ENCODE peak calls at places on chromosomes 13 and 19, in four cellular contexts. E is IMR-90, P is H1, V is H9. S is an unnamed sample.

GRCh38 chr19:51226068-51226467 is 1.2 kb downstream of the CD33 start:
- DNase-seq in V (no peak), E (no peak), P (no peak), S (no peak)

GRCh38 chr19:4914736-4915501 is 5.6 kb downstream of the UHRF1 start:
- DNase-seq in V (no peak), E (peak; percentile 69), P (no peak), S (peak; percentile 40)

GRCh38 chr19:33239223-33239975 is 13.7 kb upstream of the SLC7A10 start:
- DNase-seq in P (no peak), V (no peak), E (no peak), S (no peak)

GRCh38 chr19:30590596-30591229 is 218.5 kb downstream of the ZNF536 start:
- DNase-seq in P (no peak), E (no peak), V (no peak), S (no peak)

GRCh38 chr19:17441241-17442135 is 7.0 kb downstream of the TMEM221 start:
- DNase-seq in V (peak; percentile 56), P (no peak), E (no peak), S (peak; percentile 69)

GRCh38 chr19:35557539-35558399 is 5.7 kb downstream of the ATP4A start:
- DNase-seq in V (peak; percentile 98), E (peak; percentile 33), P (peak; percentile 86), S (peak; percentile 96)

GRCh38 chr13:112968910-112969691 is at the start of gene MCF2L:
- DNase-seq in P (no peak), V (peak; percentile 57), E (peak; percentile 31), S (peak; percentile 74)

GRCh38 chr13:111632906-111633305 is 312.5 kb downstream of the TEX29 start:
- DNase-seq in V (peak; percentile 84), P (peak; percentile 49), E (no peak), S (peak; percentile 88)

GRCh38 chr19:40191836-40192646 is 815 bp downstream of the MAP3K10 start:
- DNase-seq in V (peak; percentile 77), E (peak; percentile 19), P (no peak), S (peak; percentile 77)

GRCh38 chr19:17893766-17894165 is 22.0 kb downstream of the SLC5A5 start:
- DNase-seq in P (no peak), E (no peak), V (no peak), S (no peak)

GRCh38 chr13:75870397-75870801 is 234.3 kb downstream of the LMO7 start:
- DNase-seq in V (no peak), E (peak; percentile 20), P (no peak), S (no peak)

GRCh38 chr13:44140146-44140545 is 233.5 kb upstream of the SERP2 start:
- DNase-seq in V (peak; percentile 46), E (no peak), P (no peak), S (peak; percentile 27)

GRCh38 chr13:82341116-82341515 is 1541.2 kb downstream of the SLITRK1 start:
- DNase-seq in V (no peak), E (no peak), P (no peak), S (no peak)

GRCh38 chr19:8988204-8988603 is 22.0 kb downstream of the MUC16 start:
- DNase-seq in E (no peak), P (no peak), V (peak; percentile 35), S (peak; percentile 23)

GRCh38 chr19:18023596-18024212 is 15.7 kb downstream of the ARRDC2 start:
- DNase-seq in P (no peak), E (no peak), V (no peak), S (no peak)

GRCh38 chr19:7418575-7418974 is 69.8 kb downstream of the ARHGEF18 start:
- DNase-seq in V (no peak), E (no peak), P (no peak), S (no peak)
- H3K56ac ChIP-seq in V (no peak overlapping the region), E (no peak overlapping the region), P (no peak overlapping the region), S (no peak overlapping the region)

DNA sequence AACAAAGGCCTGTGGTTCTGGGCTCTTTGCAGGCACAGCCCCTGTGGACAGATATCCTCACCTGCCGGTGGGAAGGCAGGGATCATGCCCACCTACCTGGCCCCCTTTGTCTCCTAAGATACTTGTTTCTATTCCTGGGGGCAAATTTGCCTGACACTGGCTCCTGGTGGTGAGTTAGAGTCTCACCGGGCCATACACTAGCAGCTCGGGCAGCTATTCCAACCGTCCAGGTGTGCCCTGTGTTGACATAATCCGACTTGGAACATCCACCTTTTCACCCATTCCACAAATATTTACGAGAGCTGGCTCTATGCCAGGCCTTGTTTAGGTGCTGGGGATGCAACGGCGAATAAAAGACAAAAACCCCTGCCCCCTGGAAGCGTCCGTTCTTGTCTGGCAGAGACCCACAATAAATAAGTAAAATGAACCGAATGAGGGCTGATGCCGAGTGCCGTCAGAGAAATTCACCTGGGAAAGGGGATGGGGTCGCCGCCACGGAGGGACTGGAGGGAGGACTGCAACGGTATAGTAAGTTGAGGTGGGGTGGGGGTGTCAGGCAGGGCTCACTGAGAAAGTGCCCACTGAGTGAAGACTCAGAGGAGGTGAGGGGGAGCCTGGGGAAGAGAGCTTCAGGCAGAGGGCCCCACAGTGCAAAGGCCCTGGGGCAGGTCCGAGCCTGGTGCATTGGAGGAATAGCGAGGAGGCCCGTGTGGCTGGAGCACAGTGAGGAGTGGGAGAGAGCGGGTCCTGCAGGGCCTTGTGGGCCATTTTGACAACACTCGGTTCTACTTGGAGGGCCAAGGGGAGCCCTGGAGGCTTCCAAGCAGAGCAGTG is 43.2 kb upstream of the RANBP3 start:
- DNase-seq in P (no peak), E (no peak), V (no peak), S (no peak)
- H3K4me2 ChIP-seq in P (no peak overlapping the region), E (no peak overlapping the region), V (no peak overlapping the region), S (no peak overlapping the region)

GRCh38 chr19:38095411-38096308 is 128.4 kb downstream of the DPF1 start:
- DNase-seq in V (peak; percentile 83), E (peak; percentile 71), P (peak; percentile 44), S (peak; percentile 82)
- H3K56ac ChIP-seq in V (no peak overlapping the region), E (no peak overlapping the region), P (no peak overlapping the region), S (no peak overlapping the region)

GRCh38 chr19:34499155-34499834 is 17.7 kb downstream of the WTIP start:
- DNase-seq in E (no peak), V (no peak), P (no peak), S (no peak)
- H3K4me2 ChIP-seq in E (no peak overlapping the region), V (no peak overlapping the region), P (no peak overlapping the region), S (no peak overlapping the region)